ENCODE peak calls at places on chromosomes 7 and 10, in seven cellular contexts. I, O, N, T, K, W and B are unnamed samples.

GRCh38 chr10:79285315-79286185 is 61.7 kb upstream of the PPIF start:
- DNase-seq in O (no peak), W (no peak), I (no peak), N (no peak), K (no peak), T (no peak), B (no peak)

GRCh38 chr7:137146012-137146455 is 197.5 kb downstream of the PTN start:
- DNase-seq in K (no peak), W (no peak), T (peak), O (no peak), I (peak), N (no peak), B (no peak)

GRCh38 chr10:51129946-51130554 is 55.8 kb downstream of the PRKG1 start:
- DNase-seq in I (no peak), O (no peak), W (no peak), N (no peak), T (no peak), K (no peak), B (no peak)

GRCh38 chr7:46368871-46369270 is 447.8 kb upstream of the IGFBP3 start:
- DNase-seq in I (no peak), W (no peak), N (no peak), T (no peak), K (no peak), O (no peak), B (no peak)

GRCh38 chr10:62637249-62638061 is 167.1 kb upstream of the ADO start:
- DNase-seq in I (peak), K (no peak), N (no peak), O (no peak), W (no peak), T (no peak), B (no peak)

GRCh38 chr10:105148921-105149320 is 507.8 kb downstream of the SORCS3 start:
- DNase-seq in W (no peak), N (no peak), O (no peak), T (peak), K (no peak), I (no peak), B (no peak)

GRCh38 chr7:7550663-7551062 is 15.0 kb upstream of the COL28A1 start:
- DNase-seq in K (no peak), I (no peak), N (no peak), O (no peak), W (no peak), T (no peak), B (no peak)

GRCh38 chr10:90579602-90580242 is 278.1 kb downstream of the HTR7 start:
- DNase-seq in I (peak), W (no peak), O (no peak), T (no peak), N (no peak), K (no peak), B (no peak)

GRCh38 chr7:98133181-98133580 is 26.5 kb downstream of the LMTK2 start:
- DNase-seq in T (no peak), N (no peak), W (no peak), K (no peak), I (peak), O (no peak), B (no peak)

GRCh38 chr7:45001138-45001694 is 1.2 kb downstream of the CCM2 start:
- DNase-seq in W (no peak), O (peak), N (no peak), K (no peak), I (no peak), T (no peak), B (no peak)

GRCh38 chr10:89502556-89502955 is 32.8 kb downstream of the SLC16A12 start:
- DNase-seq in T (peak), I (peak), K (no peak), W (no peak), N (no peak), O (no peak), B (no peak)

GRCh38 chr10:112950714-112951348 is 784 bp downstream of the TCF7L2 start:
- DNase-seq in K (peak), W (no peak), T (no peak), I (peak), O (no peak), N (no peak), B (no peak)

GRCh38 chr10:126036515-126036914 is 140.2 kb downstream of the FANK1 start:
- DNase-seq in W (no peak), O (no peak), N (no peak), T (no peak), K (no peak), I (no peak), B (no peak)

GRCh38 chr7:68432585-68432984 is 1165.7 kb upstream of the AUTS2 start:
- DNase-seq in W (no peak), N (no peak), I (no peak), T (no peak), K (no peak), O (no peak), B (no peak)

GRCh38 chr7:140062118-140062527 is 628 bp downstream of the PARP12 start:
- DNase-seq in O (peak), W (no peak), K (no peak), I (no peak), N (no peak), T (no peak), B (no peak)

GRCh38 chr7:71735961-71736556 is 604.1 kb downstream of the GALNT17 start:
- DNase-seq in N (peak), W (peak), K (peak), T (peak), I (peak), O (no peak), B (peak)

GRCh38 chr7:55006499-55006898 is 12.3 kb upstream of the EGFR start:
- DNase-seq in W (no peak), T (no peak), I (no peak), K (no peak), O (no peak), N (no peak), B (no peak)

GRCh38 chr7:30863694-30864011 is 48.0 kb upstream of the AQP1 start:
- DNase-seq in K (no peak), T (no peak), I (peak), N (no peak), O (no peak), W (no peak), B (no peak)

GRCh38 chr10:1189166-1190051 is 133.2 kb downstream of the WDR37 start:
- DNase-seq in K (no peak), T (no peak), W (no peak), O (peak), I (no peak), N (no peak), B (no peak)

GRCh38 chr10:88525371-88526079 is 57.6 kb downstream of the RNLS start:
- DNase-seq in O (no peak), N (no peak), W (peak), I (peak), K (no peak), T (peak), B (no peak)

GRCh38 chr7:134865001-134865845 is 85.8 kb downstream of the CALD1 start:
- DNase-seq in T (no peak), N (no peak), K (no peak), W (no peak), I (peak), O (no peak), B (no peak)

GRCh38 chr7:113120647-113121046 is 2.3 kb upstream of the SMIM30 start:
- DNase-seq in T (no peak), K (no peak), W (no peak), I (no peak), N (no peak), O (no peak), B (no peak)

GRCh38 chr7:153044981-153045380 is 285.4 kb downstream of the ACTR3B start:
- DNase-seq in I (no peak), T (no peak), O (no peak), N (no peak), W (no peak), K (no peak), B (peak)

GRCh38 chr7:20440472-20441105 is 109.9 kb downstream of the ITGB8 start:
- DNase-seq in W (no peak), T (no peak), O (no peak), N (no peak), I (peak), K (peak), B (no peak)
- TF ChIP-seq CTCF in W (no peak), T (peak), O (no peak), N (peak), I (peak), K (peak), B (peak)

GRCh38 chr7:28207486-28208158 is 27.0 kb upstream of the JAZF1 start:
- DNase-seq in N (no peak), W (no peak), O (no peak), K (no peak), T (no peak), I (peak), B (no peak)

GRCh38 chr7:28205505-28205904 is 24.9 kb upstream of the JAZF1 start:
- DNase-seq in T (no peak), I (no peak), K (no peak), N (no peak), W (no peak), O (no peak), B (no peak)

GRCh38 chr7:28211006-28211405 is 30.4 kb upstream of the JAZF1 start:
- DNase-seq in N (no peak), K (no peak), O (no peak), T (no peak), W (no peak), I (no peak), B (no peak)
- TF ChIP-seq CTCF in N (no peak), K (no peak), O (no peak), T (no peak), W (no peak), I (no peak), B (no peak)

GRCh38 chr10:92740762-92741161 is 51.0 kb downstream of the HHEX start:
- DNase-seq in N (no peak), I (peak), W (no peak), O (no peak), K (no peak), T (no peak), B (no peak)
- TF ChIP-seq CTCF in N (no peak), I (no peak), W (no peak), O (no peak), K (no peak), T (no peak), B (no peak)

GRCh38 chr7:73522081-73522818 is at the start of gene BAZ1B:
- DNase-seq in W (peak), K (peak), O (peak), N (peak), T (peak), I (peak), B (peak)
- TF ChIP-seq CTCF in W (peak), K (no peak), O (no peak), N (peak), T (no peak), I (no peak), B (no peak)

GRCh38 chr7:1028044-1028770 is 16.1 kb upstream of the GPR146 start:
- DNase-seq in O (peak), K (peak), I (peak), T (no peak), W (peak), N (peak), B (peak)
- TF ChIP-seq CTCF in O (no peak), K (no peak), I (no peak), T (no peak), W (no peak), N (no peak), B (no peak)

GRCh38 chr7:25208525-25209221 is 19.6 kb downstream of the NPVF start:
- DNase-seq in O (no peak), T (no peak), W (no peak), N (no peak), I (no peak), K (no peak), B (no peak)
- TF ChIP-seq CTCF in O (no peak), T (no peak), W (no peak), N (no peak), I (no peak), K (no peak), B (no peak)

DNA sequence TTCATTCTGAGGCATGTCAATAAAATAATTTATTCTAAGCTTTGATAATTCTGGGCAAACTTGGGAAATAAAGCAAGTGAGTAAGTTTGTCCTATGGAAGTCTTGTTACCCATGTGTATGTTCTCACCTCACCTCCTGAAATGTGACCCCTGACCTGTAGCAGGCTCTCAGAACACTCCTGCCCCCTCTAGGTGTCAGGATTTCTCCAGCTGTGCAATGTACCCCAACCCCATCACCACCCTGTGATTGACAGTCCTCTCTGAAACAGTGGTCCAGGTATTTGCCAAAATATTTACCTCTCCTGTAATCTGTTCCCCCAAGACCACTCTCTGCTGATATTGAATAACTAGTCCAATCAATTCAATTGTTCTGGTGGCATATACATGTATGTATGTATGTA is 122.6 kb upstream of the PTER start:
- DNase-seq in K (no peak), O (no peak), T (no peak), I (no peak), N (no peak), W (no peak), B (no peak)
- TF ChIP-seq CTCF in K (no peak), O (no peak), T (no peak), I (no peak), N (no peak), W (no peak), B (no peak)